ENCODE peak calls at places on chromosomes 7 and 10, in nine cellular contexts. B is stromal cell of bone marrow, D is NCI-H187, K is right lobe of liver, L is LoVo, H is H54, V is COLO829, M is EL, E is ELR. U is an unnamed sample.

GRCh38 chr7:108367314-108367713 is 88.9 kb downstream of the NRCAM start:
- DNase-seq in B (no peak), D (no peak), K (no peak), L (no peak), H (no peak), V (no peak), M (no peak), E (no peak), U (no peak)

GRCh38 chr7:82305347-82306005 is 138.1 kb downstream of the CACNA2D1 start:
- DNase-seq in B (no peak), D (no peak), K (no peak), L (no peak), H (no peak), V (no peak), M (no peak), E (no peak), U (no peak)

GRCh38 chr10:66680886-66681285 is 244.9 kb upstream of the LRRTM3 start:
- DNase-seq in B (no peak), D (no peak), K (no peak), L (no peak), H (peak; percentile 2), V (no peak), M (peak; percentile 68), E (peak; percentile 57), U (no peak)

GRCh38 chr10:116041948-116042347 is 231.1 kb downstream of the GFRA1 start:
- DNase-seq in B (no peak), D (no peak), K (no peak), L (no peak), H (no peak), V (no peak), M (no peak), E (no peak), U (no peak)

GRCh38 chr10:70437721-70438120 is 3.8 kb downstream of the NODAL start:
- DNase-seq in B (no peak), D (no peak), K (no peak), L (no peak), H (no peak), V (no peak), M (no peak), E (no peak), U (no peak)

GRCh38 chr7:47326220-47326619 is 255.7 kb downstream of the TNS3 start:
- DNase-seq in B (peak; percentile 50), D (no peak), K (no peak), L (no peak), H (peak; percentile 44), V (peak; percentile 33), M (peak; percentile 56), E (peak; percentile 87), U (no peak)

GRCh38 chr7:32264667-32265284 is 194.6 kb upstream of the PDE1C start:
- DNase-seq in B (no peak), D (no peak), K (no peak), L (no peak), H (no peak), V (peak; percentile 86), M (no peak), E (no peak), U (no peak)

GRCh38 chr7:134262322-134262721 is 54.4 kb downstream of the SLC35B4 start:
- DNase-seq in B (no peak), D (no peak), K (no peak), L (no peak), H (no peak), V (no peak), M (no peak), E (no peak), U (no peak)

GRCh38 chr7:138239244-138239643 is 163.0 kb downstream of the AKR1D1 start:
- DNase-seq in B (no peak), D (no peak), K (no peak), L (peak; percentile 27), H (no peak), V (no peak), M (peak; percentile 20), E (peak; percentile 10), U (no peak)

GRCh38 chr7:3300221-3300650 is 816 bp upstream of the SDK1 start:
- DNase-seq in B (no peak), D (no peak), K (no peak), L (no peak), H (peak; percentile 52), V (no peak), M (no peak), E (no peak), U (no peak)

GRCh38 chr7:122802211-122802833 is 83.9 kb downstream of the CADPS2 start:
- DNase-seq in B (no peak), D (no peak), K (peak; percentile 19), L (no peak), H (no peak), V (peak; percentile 36), M (peak; percentile 3), E (no peak), U (no peak)

GRCh38 chr10:21202766-21203457 is 305.8 kb upstream of the NEBL start:
- DNase-seq in B (no peak), D (no peak), K (no peak), L (no peak), H (no peak), V (no peak), M (no peak), E (no peak), U (no peak)

GRCh38 chr10:25059990-25060389 is 43.6 kb downstream of the THNSL1 start:
- DNase-seq in B (peak; percentile 74), D (no peak), K (peak; percentile 68), L (peak; percentile 85), H (peak; percentile 58), V (no peak), M (peak; percentile 86), E (peak; percentile 90), U (no peak)

GRCh38 chr10:69802424-69803161 is 887 bp downstream of the COL13A1 start:
- DNase-seq in B (no peak), D (no peak), K (no peak), L (peak; percentile 4), H (no peak), V (no peak), M (peak; percentile 70), E (peak; percentile 68), U (no peak)

GRCh38 chr10:71158251-71158650 is 54.1 kb upstream of the UNC5B start:
- DNase-seq in B (no peak), D (no peak), K (no peak), L (no peak), H (no peak), V (no peak), M (no peak), E (no peak), U (no peak)

GRCh38 chr7:152366662-152367061 is 69.1 kb downstream of the KMT2C start:
- DNase-seq in B (no peak), D (no peak), K (no peak), L (no peak), H (no peak), V (no peak), M (no peak), E (no peak), U (no peak)

GRCh38 chr10:14478639-14479038 is 147.9 kb upstream of the FRMD4A start:
- DNase-seq in B (peak; percentile 78), D (no peak), K (peak; percentile 38), L (no peak), H (peak; percentile 35), V (peak; percentile 43), M (peak; percentile 80), E (peak; percentile 80), U (no peak)

GRCh38 chr7:139918488-139918887 is 89.4 kb downstream of the TBXAS1 start:
- DNase-seq in B (no peak), D (no peak), K (no peak), L (no peak), H (no peak), V (no peak), M (no peak), E (no peak), U (no peak)